ENCODE peak calls at places on chromosomes 3 and 15, in five cellular contexts. G is WTC11, F is neural crest cell, Q is RCC 7860, X is amygdala. B is an unnamed sample.

GRCh38 chr15:59306520-59307163 is 66.0 kb downstream of the MYO1E start:
- DNase-seq in F (no peak), X (no peak), Q (peak; percentile 38), G (no peak), B (no peak)

GRCh38 chr15:88255496-88256171 is 905 bp downstream of the NTRK3 start:
- DNase-seq in X (no peak), G (peak; percentile 61), Q (no peak), F (peak; percentile 28), B (no peak)

GRCh38 chr3:10279384-10280176 is 13.2 kb downstream of the GHRL start:
- DNase-seq in G (no peak), F (no peak), X (no peak), Q (no peak), B (no peak)

GRCh38 chr3:113747719-113748046 is 848 bp downstream of the ATP6V1A start:
- DNase-seq in G (no peak), Q (no peak), X (no peak), F (no peak), B (peak; percentile 16)

GRCh38 chr3:138398791-138399575 is 35.4 kb upstream of the ESYT3 start:
- DNase-seq in G (no peak), X (no peak), F (no peak), Q (no peak), B (no peak)

GRCh38 chr3:60703956-60704736 is 547.1 kb downstream of the FHIT start:
- DNase-seq in X (no peak), G (no peak), Q (no peak), F (no peak), B (no peak)

GRCh38 chr3:107082527-107082926 is 294.7 kb upstream of the CCDC54 start:
- DNase-seq in Q (no peak), X (no peak), G (no peak), F (no peak), B (no peak)

GRCh38 chr3:14680716-14681115 is 5.8 kb downstream of the C3orf20 start:
- DNase-seq in G (no peak), F (no peak), Q (no peak), X (no peak), B (no peak)

GRCh38 chr15:74782596-74783071 is 754 bp downstream of the CSK start:
- DNase-seq in F (no peak), G (no peak), X (no peak), Q (no peak), B (no peak)

GRCh38 chr15:31372635-31373091 is 46.0 kb downstream of the KLF13 start:
- DNase-seq in F (peak; percentile 47), G (peak; percentile 68), Q (no peak), X (no peak), B (no peak)

GRCh38 chr15:59299919-59300617 is 72.6 kb downstream of the MYO1E start:
- DNase-seq in G (no peak), X (no peak), Q (peak; percentile 90), F (no peak), B (peak; percentile 87)

GRCh38 chr3:53525765-53526761 is 31.7 kb downstream of the CACNA1D start:
- DNase-seq in Q (no peak), F (no peak), G (no peak), X (no peak), B (no peak)

GRCh38 chr3:124599147-124599765 is 131.0 kb upstream of the UMPS start:
- DNase-seq in Q (no peak), X (no peak), G (no peak), F (no peak), B (no peak)

GRCh38 chr3:104412608-104413580 is 953.8 kb upstream of the ALCAM start:
- DNase-seq in Q (no peak), G (no peak), X (no peak), F (no peak), B (no peak)

GRCh38 chr15:81400640-81401236 is 26.7 kb upstream of the TMC3 start:
- DNase-seq in Q (peak; percentile 29), X (no peak), F (peak; percentile 9), G (no peak), B (peak; percentile 18)

GRCh38 chr3:3586843-3587626 is 212.2 kb upstream of the LRRN1 start:
- DNase-seq in Q (no peak), F (no peak), G (no peak), X (no peak), B (no peak)

GRCh38 chr3:112010631-112011030 is 11.9 kb downstream of the TAGLN3 start:
- DNase-seq in G (no peak), Q (no peak), F (no peak), X (no peak), B (no peak)

GRCh38 chr3:125079675-125080045 is 23.9 kb upstream of the HEG1 start:
- DNase-seq in Q (no peak), G (no peak), F (no peak), X (no peak), B (no peak)

GRCh38 chr3:183159319-183159718 is 3.2 kb downstream of the LAMP3 start:
- DNase-seq in X (no peak), F (no peak), Q (no peak), G (no peak), B (no peak)

GRCh38 chr15:59372352-59373211 is at the start of gene MYO1E:
- DNase-seq in X (peak; percentile 87), G (peak; percentile 91), Q (peak; percentile 95), F (peak; percentile 69), B (peak; percentile 19)

GRCh38 chr15:81752149-81752942 is 293.5 kb downstream of the MEX3B start:
- DNase-seq in X (no peak), G (no peak), F (no peak), Q (no peak), B (no peak)

GRCh38 chr3:25483456-25483855 is 55.4 kb downstream of the RARB start:
- DNase-seq in X (no peak), G (no peak), Q (peak; percentile 45), F (no peak), B (no peak)

GRCh38 chr3:46105313-46105919 is 78.1 kb upstream of the XCR1 start:
- DNase-seq in G (no peak), X (no peak), Q (no peak), F (no peak), B (no peak)

GRCh38 chr3:85780806-85781205 is 822.0 kb downstream of the CADM2 start:
- DNase-seq in X (no peak), F (no peak), G (no peak), Q (no peak), B (no peak)

GRCh38 chr3:188510366-188510765 is 356.4 kb downstream of the LPP start:
- DNase-seq in F (no peak), G (no peak), X (no peak), Q (no peak), B (no peak)

GRCh38 chr15:65355983-65356353 is 21.8 kb downstream of the IGDCC3 start:
- DNase-seq in F (no peak), G (no peak), Q (no peak), X (no peak), B (no peak)

GRCh38 chr3:105606052-105606451 is 239.3 kb downstream of the ALCAM start:
- DNase-seq in G (no peak), F (no peak), Q (no peak), X (no peak), B (no peak)

GRCh38 chr3:156256945-156257344 is 136.6 kb downstream of the KCNAB1 start:
- DNase-seq in F (no peak), X (no peak), Q (no peak), G (no peak), B (no peak)